ENCODE peak calls at places on chromosomes 4 and X, in four cellular contexts. Y is cardiac muscle cell, P is K562, W is spleen. B is an unnamed sample.

GRCh38 chr4:184028571-184028996 is 123.5 kb downstream of the STOX2 start:
- DNase-seq in Y (no peak), P (no peak), W (peak; percentile 82), B (no peak)

GRCh38 chr4:123478859-123479345 is 82.3 kb downstream of the SPRY1 start:
- DNase-seq in Y (peak; percentile 60), P (no peak), W (no peak), B (no peak)

GRCh38 chrX:65871671-65872311 is 168.1 kb downstream of the VSIG4 start:
- DNase-seq in Y (peak; percentile 4), W (no peak), P (peak; percentile 29), B (no peak)

GRCh38 chr4:73599182-73599581 is 21.1 kb downstream of the RASSF6 start:
- DNase-seq in P (peak; percentile 21), W (no peak), Y (peak; percentile 78), B (peak; percentile 60)

GRCh38 chrX:130716822-130717405 is 186.1 kb downstream of the ENOX2 start:
- DNase-seq in W (no peak), Y (peak; percentile 59), P (no peak), B (no peak)

GRCh38 chr4:103012085-103012484 is 7.4 kb downstream of the SLC9B1 start:
- DNase-seq in W (no peak), Y (peak; percentile 85), P (no peak), B (peak; percentile 16)

GRCh38 chr4:6953751-6954380 is 44.2 kb downstream of the TBC1D14 start:
- DNase-seq in W (peak; percentile 80), Y (peak; percentile 87), P (peak; percentile 91), B (peak; percentile 24)

GRCh38 chrX:17547658-17548057 is 172.7 kb downstream of the NHS start:
- DNase-seq in W (no peak), Y (peak; percentile 76), P (no peak), B (peak; percentile 77)

GRCh38 chr4:11165052-11165451 is 263.6 kb downstream of the HS3ST1 start:
- DNase-seq in W (no peak), P (no peak), Y (peak; percentile 6), B (no peak)

GRCh38 chr4:79319975-79320374 is 5.9 kb downstream of the NAA11 start:
- DNase-seq in W (no peak), Y (no peak), P (no peak), B (no peak)

GRCh38 chr4:168163106-168163505 is 70.8 kb downstream of the ANXA10 start:
- DNase-seq in P (no peak), W (no peak), Y (no peak), B (no peak)

GRCh38 chrX:101744085-101744484 is 84.4 kb upstream of the ARMCX2 start:
- DNase-seq in P (no peak), Y (peak; percentile 1), W (no peak), B (no peak)

DNA sequence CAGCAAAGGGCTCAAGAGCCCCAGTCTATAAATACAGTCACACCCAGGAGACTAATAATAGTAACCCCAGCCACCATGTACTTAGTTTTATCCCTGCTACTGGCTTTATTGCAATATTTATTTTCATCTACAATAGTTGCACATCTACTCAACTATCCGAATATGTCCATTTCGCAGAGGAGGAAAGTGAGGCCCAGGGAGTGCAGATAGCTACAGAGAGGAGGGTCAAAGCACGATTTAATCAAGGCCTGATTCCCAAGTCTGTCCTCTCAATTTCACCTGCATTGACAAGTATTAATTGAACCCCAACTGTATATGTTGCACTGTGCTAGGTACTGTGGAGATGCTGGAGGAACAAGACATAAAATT is 4.0 kb upstream of the PLP2 start:
- DNase-seq in P (no peak), Y (no peak), W (no peak), B (no peak)
- H3K4me3 ChIP-seq in P (peak overlapping the region; percentile 26), Y (no peak overlapping the region), W (no peak overlapping the region), B (peak overlapping the region; percentile 8)

GRCh38 chr4:3657917-3658913 is 108.0 kb upstream of the ADRA2C start:
- DNase-seq in P (no peak), W (no peak), Y (peak; percentile 62), B (peak; percentile 9)
- TF ChIP-seq CTCF in P (no peak), W (no peak), Y (no peak), B (no peak)

GRCh38 chr4:3665360-3665891 is 100.8 kb upstream of the ADRA2C start:
- DNase-seq in Y (no peak), W (no peak), P (no peak), B (no peak)
- H3K4me3 ChIP-seq in Y (no peak overlapping the region), W (no peak overlapping the region), P (no peak overlapping the region), B (no peak overlapping the region)

GRCh38 chrX:12910424-12910823 is 4.0 kb downstream of the TLR8 start:
- DNase-seq in Y (no peak), P (no peak), W (no peak), B (no peak)
- TF ChIP-seq CTCF in Y (no peak), P (no peak), W (no peak), B (no peak)

GRCh38 chrX:133229361-133229760 is 11.2 kb upstream of the TFDP3 start:
- DNase-seq in Y (no peak), P (no peak), W (no peak), B (no peak)
- H3K4me3 ChIP-seq in Y (no peak overlapping the region), P (no peak overlapping the region), W (no peak overlapping the region), B (no peak overlapping the region)

GRCh38 chr4:128454281-128455075 is 166.9 kb upstream of the PGRMC2 start:
- DNase-seq in Y (peak; percentile 96), W (peak; percentile 84), P (peak; percentile 74), B (peak; percentile 87)
- TF ChIP-seq CTCF in Y (peak; percentile 87), W (peak; percentile 80), P (peak; percentile 91), B (peak; percentile 86)

GRCh38 chr4:180827610-180828009 is 1415.6 kb upstream of the TENM3 start:
- DNase-seq in Y (peak; percentile 23), W (no peak), P (no peak), B (no peak)
- H3K4me3 ChIP-seq in Y (no peak overlapping the region), W (no peak overlapping the region), P (no peak overlapping the region), B (peak overlapping the region; percentile 2)

DNA sequence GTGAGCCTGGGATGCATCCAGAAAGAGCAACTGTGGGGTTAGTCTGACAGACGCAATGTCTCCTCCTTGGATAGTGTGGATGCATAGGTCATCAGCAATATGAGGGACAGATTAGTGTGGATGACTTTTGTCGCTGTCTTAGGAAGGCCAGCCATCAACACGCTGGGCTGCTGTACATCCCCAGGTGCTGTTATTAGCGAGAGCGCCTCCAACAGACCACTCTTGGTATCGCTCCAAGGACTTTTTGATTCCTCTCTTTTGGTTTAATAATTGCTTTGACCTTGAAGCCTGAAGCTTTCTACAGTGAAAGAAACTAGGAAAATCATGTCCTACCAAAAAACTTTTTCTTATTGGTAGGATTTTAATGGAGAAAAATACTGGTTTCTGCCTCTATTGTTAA is 76.7 kb downstream of the TMEM131L start:
- DNase-seq in Y (no peak), P (peak; percentile 30), W (no peak), B (no peak)
- TF ChIP-seq CTCF in Y (no peak), P (peak; percentile 72), W (peak; percentile 40), B (no peak)

GRCh38 chr4:189870835-189871234 is 69.8 kb upstream of the FRG1 start:
- DNase-seq in Y (no peak), W (no peak), P (no peak), B (no peak)
- H3K4me3 ChIP-seq in Y (no peak overlapping the region), W (no peak overlapping the region), P (no peak overlapping the region), B (no peak overlapping the region)

B was measured in HFF-Myc.